ENCODE peak calls at places on chromosomes 7 and 10, in four cellular contexts. Z, G, E and J are unnamed samples.

GRCh38 chr10:114489521-114490310 is 85.4 kb upstream of the AFAP1L2 start:
- DNase-seq in G (no peak), Z (no peak), E (no peak), J (no peak)

GRCh38 chr7:64562621-64563275 is at the start of gene ZNF680:
- DNase-seq in Z (peak), G (peak), E (peak), J (peak)

GRCh38 chr7:135855836-135856235 is 107.2 kb upstream of the FAM180A start:
- DNase-seq in G (no peak), E (peak), Z (no peak), J (no peak)

GRCh38 chr7:7181519-7182155 is 707 bp upstream of the C1GALT1 start:
- DNase-seq in E (no peak), Z (no peak), G (peak), J (peak)

GRCh38 chr7:157875230-157876179 is 538.7 kb downstream of the DNAJB6 start:
- DNase-seq in E (no peak), Z (no peak), G (no peak), J (no peak)

GRCh38 chr10:99873846-99874245 is 91.4 kb downstream of the ABCC2 start:
- DNase-seq in Z (no peak), E (no peak), G (no peak), J (no peak)

GRCh38 chr10:131024259-131025131 is 287.0 kb downstream of the TCERG1L start:
- DNase-seq in Z (no peak), E (no peak), G (no peak), J (no peak)

GRCh38 chr10:811781-812180 is 119.7 kb downstream of the LARP4B start:
- DNase-seq in G (no peak), Z (no peak), E (no peak), J (no peak)

GRCh38 chr7:53087274-53087673 is 51.8 kb downstream of the POM121L12 start:
- DNase-seq in E (no peak), G (no peak), Z (no peak), J (no peak)

GRCh38 chr7:28296571-28297483 is 115.5 kb upstream of the CREB5 start:
- DNase-seq in G (no peak), E (peak), Z (no peak), J (no peak)

GRCh38 chr10:51552879-51553278 is 146.5 kb downstream of the CSTF2T start:
- DNase-seq in E (no peak), G (no peak), Z (no peak), J (no peak)

GRCh38 chr7:111744501-111745155 is 182.3 kb upstream of the IMMP2L start:
- DNase-seq in E (peak), G (no peak), Z (no peak), J (no peak)

GRCh38 chr10:62618576-62619408 is 185.7 kb upstream of the ADO start:
- DNase-seq in E (peak), G (no peak), Z (peak), J (no peak)

GRCh38 chr7:131502810-131503545 is 53.5 kb downstream of the PODXL start:
- DNase-seq in Z (no peak), E (peak), G (no peak), J (no peak)

GRCh38 chr7:100629117-100629711 is 12.1 kb downstream of the TFR2 start:
- DNase-seq in Z (no peak), E (no peak), G (no peak), J (no peak)

GRCh38 chr7:158120313-158120712 is 467.3 kb downstream of the PTPRN2 start:
- DNase-seq in G (no peak), Z (no peak), E (no peak), J (no peak)

GRCh38 chr10:68202965-68203358 is 29.0 kb downstream of the ATOH7 start:
- DNase-seq in G (no peak), E (peak), Z (no peak), J (no peak)

GRCh38 chr7:47816647-47817046 is 131.6 kb downstream of the PKD1L1 start:
- DNase-seq in G (no peak), E (peak), Z (no peak), J (no peak)

GRCh38 chr10:14276200-14276599 is 54.5 kb downstream of the FRMD4A start:
- DNase-seq in E (no peak), G (no peak), Z (no peak), J (no peak)

GRCh38 chr7:121505021-121505420 is 108.9 kb upstream of the FAM3C start:
- DNase-seq in Z (peak), E (peak), G (no peak), J (no peak)

GRCh38 chr7:517848-518629 is 1.6 kb downstream of the PDGFA start:
- DNase-seq in E (peak), G (no peak), Z (no peak), J (no peak)

GRCh38 chr10:126127630-126128029 is 231.3 kb downstream of the FANK1 start:
- DNase-seq in Z (no peak), E (no peak), G (no peak), J (no peak)

GRCh38 chr10:29377333-29377961 is 88.6 kb downstream of the LYZL1 start:
- DNase-seq in G (no peak), E (peak), Z (no peak), J (no peak)

GRCh38 chr7:137606061-137606674 is 240.6 kb downstream of the DGKI start:
- DNase-seq in E (peak), G (no peak), Z (peak), J (peak)